ENCODE peak calls at places on chromosomes 13 and 19, in six cellular contexts. I is transverse colon, C is SK-N-SH, V is sigmoid colon, X is breast epithelium, O is K562. W is an unnamed sample.

GRCh38 chr19:15280048-15280725 is 47.9 kb upstream of the EPHX3 start:
- DNase-seq in I (no peak), C (no peak), V (no peak), X (no peak), O (no peak), W (no peak)

GRCh38 chr13:98856983-98857382 is 104.5 kb upstream of the SLC15A1 start:
- DNase-seq in I (peak), C (peak), V (no peak), X (no peak), O (no peak), W (no peak)

GRCh38 chr13:81872581-81872980 is 1531.7 kb upstream of the SPRY2 start:
- DNase-seq in I (no peak), C (peak), V (no peak), X (no peak), O (no peak), W (no peak)

GRCh38 chr19:2175742-2176141 is 12.0 kb downstream of the DOT1L start:
- DNase-seq in I (no peak), C (no peak), V (no peak), X (no peak), O (no peak), W (no peak)

GRCh38 chr19:14408641-14409120 is 10.5 kb downstream of the DDX39A start:
- DNase-seq in I (no peak), C (no peak), V (no peak), X (no peak), O (no peak), W (no peak)

GRCh38 chr19:40241809-40242384 is 15.4 kb upstream of the CCNP start:
- DNase-seq in I (no peak), C (no peak), V (no peak), X (no peak), O (no peak), W (no peak)

GRCh38 chr13:47564041-47564440 is 437.0 kb downstream of the SUCLA2 start:
- DNase-seq in I (no peak), C (no peak), V (no peak), X (no peak), O (no peak), W (no peak)

GRCh38 chr19:45693168-45693788 is 812 bp downstream of the QPCTL start:
- DNase-seq in I (peak), C (peak), V (peak), X (peak), O (peak), W (peak)

GRCh38 chr13:20717581-20718542 is 14.4 kb downstream of the IL17D start:
- DNase-seq in I (no peak), C (no peak), V (no peak), X (no peak), O (no peak), W (no peak)

GRCh38 chr19:18910010-18910409 is 9.2 kb downstream of the COPE start:
- DNase-seq in I (no peak), C (no peak), V (no peak), X (no peak), O (no peak), W (no peak)

GRCh38 chr13:109862627-109863026 is 76.2 kb upstream of the IRS2 start:
- DNase-seq in I (no peak), C (no peak), V (no peak), X (no peak), O (no peak), W (no peak)

GRCh38 chr13:109665211-109665610 is 121.2 kb downstream of the IRS2 start:
- DNase-seq in I (no peak), C (peak), V (no peak), X (no peak), O (no peak), W (no peak)

DNA sequence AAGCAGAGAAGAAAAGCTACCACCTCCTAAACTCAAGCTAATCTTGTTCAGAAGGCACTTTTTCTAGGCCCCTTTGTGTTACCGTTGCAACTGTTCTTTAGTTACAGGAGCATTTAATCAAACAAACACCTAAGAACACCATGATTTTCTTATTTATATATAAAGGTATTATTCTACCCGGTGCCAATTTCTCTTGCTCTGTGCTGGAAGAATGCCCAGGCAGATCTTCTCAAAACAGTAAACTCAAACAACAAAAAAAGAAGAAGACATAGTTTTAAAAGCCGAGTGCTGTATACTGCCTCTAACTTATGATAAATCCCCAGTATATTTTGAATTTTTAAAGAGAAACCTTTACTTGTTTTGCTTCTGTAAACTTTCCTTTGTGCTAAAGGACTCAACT is 20.4 kb downstream of the SLC7A1 start:
- DNase-seq in I (no peak), C (no peak), V (no peak), X (no peak), O (no peak), W (no peak)
- TF ChIP-seq POLR2AphosphoS5 in I (no peak), C (no peak), V (no peak), X (no peak), O (no peak), W (no peak)

DNA sequence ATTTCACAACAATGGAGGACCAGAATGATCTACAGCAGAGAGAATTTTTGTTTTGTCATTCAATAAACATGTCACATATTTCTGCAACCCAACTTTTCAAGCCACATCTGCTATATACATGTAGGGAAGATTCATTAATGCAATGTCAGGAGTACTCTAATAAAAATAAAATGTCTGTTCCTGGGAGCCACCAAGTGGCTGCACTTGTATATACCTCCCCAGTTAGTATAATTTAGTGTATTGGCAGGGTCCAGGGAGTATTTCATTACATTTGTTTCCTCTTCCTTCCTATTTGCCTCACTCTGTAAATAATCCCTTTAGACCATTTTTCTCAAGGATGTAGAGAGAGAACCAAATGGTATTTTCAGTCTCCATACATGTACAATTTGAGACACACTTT is 1169.0 kb downstream of the DIAPH3 start:
- DNase-seq in I (no peak), C (no peak), V (no peak), X (no peak), O (no peak), W (no peak)
- TF ChIP-seq CTCF in I (no peak), C (peak), V (no peak), X (no peak), O (no peak), W (no peak)

GRCh38 chr13:45166858-45167257 is 34.0 kb downstream of the KCTD4 start:
- DNase-seq in I (no peak), C (no peak), V (no peak), X (no peak), O (no peak), W (no peak)

GRCh38 chr13:45167611-45168554 is 33.0 kb downstream of the KCTD4 start:
- DNase-seq in I (peak), C (no peak), V (no peak), X (peak), O (peak), W (no peak)

GRCh38 chr13:45162821-45163220 is 38.0 kb downstream of the KCTD4 start:
- DNase-seq in I (no peak), C (no peak), V (no peak), X (no peak), O (no peak), W (no peak)

GRCh38 chr13:45156565-45157361 is 36.5 kb downstream of the GTF2F2 start:
- DNase-seq in I (no peak), C (no peak), V (no peak), X (no peak), O (no peak), W (no peak)

DNA sequence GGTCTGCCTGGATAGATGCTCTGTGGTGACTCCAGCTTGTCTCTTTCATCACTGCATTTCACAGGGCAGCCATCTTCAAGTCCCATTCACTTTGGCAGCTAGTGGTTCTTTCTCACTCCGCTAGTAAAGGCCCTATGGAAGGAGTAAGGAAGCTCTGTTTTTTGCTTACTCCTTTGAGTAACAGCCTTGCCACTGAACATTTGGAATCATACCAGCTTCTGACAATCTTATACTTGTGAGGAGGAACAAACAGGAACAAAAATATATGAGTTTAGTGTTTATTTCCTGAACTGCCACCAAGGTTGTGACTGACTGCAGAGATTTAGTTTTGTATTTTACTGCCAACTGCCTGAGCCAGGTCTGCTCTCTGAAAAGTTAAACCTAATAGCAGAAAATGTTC is 38.7 kb downstream of the KCTD4 start:
- DNase-seq in I (no peak), C (no peak), V (no peak), X (no peak), O (no peak), W (no peak)
- TF ChIP-seq POLR2AphosphoS5 in I (no peak), C (no peak), V (no peak), X (no peak), O (no peak), W (no peak)

GRCh38 chr19:41377977-41378707 is 1.8 kb downstream of the TMEM91 start:
- DNase-seq in I (no peak), C (peak), V (no peak), X (no peak), O (no peak), W (no peak)
- TF ChIP-seq CTCF in I (no peak), C (no peak), V (peak), X (no peak), O (peak), W (no peak)

GRCh38 chr19:10516064-10516385 is 1.2 kb downstream of the S1PR5 start:
- DNase-seq in I (no peak), C (no peak), V (no peak), X (no peak), O (no peak), W (no peak)

GRCh38 chr19:10513223-10513622 is 4.0 kb downstream of the S1PR5 start:
- DNase-seq in I (no peak), C (no peak), V (no peak), X (no peak), O (peak), W (no peak)

GRCh38 chr19:10516671-10517286 is 468 bp downstream of the S1PR5 start:
- DNase-seq in I (no peak), C (no peak), V (no peak), X (no peak), O (no peak), W (no peak)

GRCh38 chr19:10517361-10517759 is at the start of gene S1PR5:
- DNase-seq in I (no peak), C (peak), V (no peak), X (no peak), O (peak), W (no peak)

DNA sequence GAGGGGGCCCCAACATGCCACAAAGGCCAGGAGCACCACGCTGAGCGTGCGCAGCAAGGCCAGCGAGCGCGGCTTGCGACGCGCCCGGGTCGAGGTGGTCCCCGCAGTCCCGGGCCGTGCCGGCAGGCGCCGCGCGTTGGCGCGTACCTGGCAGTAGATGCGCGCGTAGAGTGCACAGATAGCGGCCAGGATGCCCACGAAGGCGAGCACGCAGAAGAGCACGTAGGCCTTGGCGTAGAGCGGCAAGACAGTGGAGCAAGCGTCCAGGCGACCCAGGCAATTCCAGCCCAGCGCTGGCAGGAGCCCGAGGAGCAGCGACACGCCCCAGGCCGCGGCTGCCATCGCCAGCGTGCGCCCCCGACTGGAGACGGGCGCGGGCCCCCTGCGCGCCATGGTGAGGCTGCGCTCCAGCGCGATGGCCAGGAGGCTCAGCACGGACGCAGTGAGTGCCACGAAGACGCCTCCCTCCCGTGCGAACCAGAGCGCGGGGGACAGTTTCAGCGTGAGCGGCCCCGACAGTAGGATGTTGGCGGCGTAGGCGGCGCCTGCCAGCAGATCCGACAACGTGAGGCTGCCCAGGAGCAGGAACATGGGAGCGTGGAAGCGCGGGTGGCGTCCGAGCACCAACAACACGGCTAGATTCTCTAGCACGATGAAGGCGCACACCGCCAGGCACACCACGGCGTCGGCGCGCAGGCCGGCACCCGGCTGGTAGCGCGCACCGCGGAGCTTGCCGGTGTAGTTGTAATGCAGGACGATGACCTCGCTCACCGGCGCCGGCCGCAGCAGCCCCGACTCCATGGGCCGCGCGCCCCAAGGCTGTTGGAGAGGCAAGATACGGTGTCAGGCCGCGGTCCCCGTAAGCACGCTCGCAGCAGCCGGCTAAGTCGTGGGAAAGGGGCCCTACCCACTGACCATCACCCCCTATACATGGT is 2.8 kb downstream of the S1PR5 start:
- DNase-seq in I (no peak), C (peak), V (no peak), X (no peak), O (no peak), W (no peak)
- TF ChIP-seq POLR2AphosphoS5 in I (no peak), C (no peak), V (no peak), X (no peak), O (no peak), W (no peak)

DNA sequence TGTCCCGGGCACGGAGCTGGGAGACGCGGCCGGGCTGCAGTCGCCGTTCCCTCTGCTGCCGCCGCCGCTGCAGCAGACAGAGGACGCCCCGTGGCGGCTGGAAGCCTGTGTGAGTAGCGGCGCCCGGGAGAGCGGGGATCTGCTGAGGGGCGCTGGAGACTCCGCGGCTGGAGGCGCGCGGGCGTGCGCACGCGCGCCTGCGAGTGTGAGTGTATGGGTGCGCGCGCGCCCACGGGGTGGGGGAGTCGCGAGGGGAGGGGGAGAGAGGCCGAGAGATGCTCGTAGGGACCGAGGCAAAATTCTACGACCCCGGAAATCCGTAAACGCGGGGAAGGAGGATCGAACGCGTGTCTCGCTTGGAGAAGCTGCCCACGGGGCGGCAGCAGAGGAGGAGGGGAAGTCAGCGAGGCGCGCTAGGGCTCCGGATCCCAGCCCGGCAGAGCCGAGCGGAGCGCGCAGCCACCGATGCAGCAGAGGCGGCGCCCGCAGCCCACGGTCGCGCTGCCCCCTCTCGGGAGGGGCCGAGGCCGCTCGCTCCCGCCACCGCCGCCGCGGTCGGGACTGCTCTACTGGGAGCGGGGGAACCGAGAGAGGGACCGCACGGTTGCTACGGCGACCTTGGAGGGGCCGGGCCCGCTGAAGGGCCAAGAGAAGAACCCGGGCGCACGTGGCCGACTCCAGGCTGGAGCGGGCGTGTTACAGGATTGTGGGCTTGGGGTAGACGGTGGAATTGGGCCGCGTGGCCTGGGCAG is at the start of gene ENOX1:
- DNase-seq in I (peak), C (peak), V (peak), X (no peak), O (no peak), W (peak)
- TF ChIP-seq CTCF in I (no peak), C (peak), V (no peak), X (no peak), O (no peak), W (peak)

GRCh38 chr19:46736544-46737274 is 9.1 kb upstream of the FKRP start:
- DNase-seq in I (no peak), C (no peak), V (no peak), X (no peak), O (peak), W (no peak)

GRCh38 chr19:46741447-46741846 is 4.4 kb upstream of the FKRP start:
- DNase-seq in I (no peak), C (no peak), V (no peak), X (no peak), O (no peak), W (no peak)

GRCh38 chr19:46737275-46737654 is 8.6 kb upstream of the FKRP start:
- DNase-seq in I (no peak), C (no peak), V (no peak), X (no peak), O (peak), W (no peak)

GRCh38 chr19:46739290-46739771 is 6.5 kb upstream of the FKRP start:
- DNase-seq in I (no peak), C (no peak), V (peak), X (no peak), O (no peak), W (peak)

DNA sequence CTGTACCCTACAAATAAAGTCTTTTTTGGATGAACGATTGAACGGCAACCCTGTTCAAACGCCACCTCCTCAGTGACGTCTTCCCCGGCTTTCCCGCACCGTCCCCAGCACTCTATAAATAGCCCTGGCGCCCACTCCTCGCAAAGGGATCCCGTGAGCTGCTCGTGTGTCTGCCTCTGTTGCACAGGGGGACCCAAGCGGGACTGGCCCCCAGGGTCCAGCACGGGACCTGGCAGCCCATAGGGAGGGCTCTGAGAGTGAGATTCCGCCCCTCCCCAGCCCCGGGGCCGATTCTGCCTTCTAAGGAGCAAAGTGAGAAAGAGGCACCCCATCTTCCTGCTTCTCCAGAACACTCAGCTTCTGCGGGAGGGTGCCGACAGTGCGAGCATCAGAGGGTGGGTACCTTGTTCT is 8.1 kb upstream of the FKRP start:
- DNase-seq in I (no peak), C (no peak), V (no peak), X (no peak), O (no peak), W (no peak)
- TF ChIP-seq POLR2AphosphoS5 in I (no peak), C (no peak), V (no peak), X (no peak), O (no peak), W (no peak)

W was measured in esophagus muscularis mucosa.